ENCODE peak calls at places on chromosomes 12 and 14, in ten cellular contexts. F is NCI-H2029; H is HT1080; E is AG20443; V is activated T-cell treated with anti-CD3 and anti-CD28 coated beads, Interleukin-2, amount 50 U/mL, for 72 hours; N is NCI-H1417; K is aorta; R is mucosa of gallbladder; S is NCI-H146; W is ovary. Z is an unnamed sample.

GRCh38 chr12:24510581-24511125 is 438.2 kb downstream of the BCAT1 start:
- DNase-seq in F (no peak), H (no peak), E (no peak), V (no peak), N (no peak), K (no peak), R (no peak), S (no peak), W (no peak), Z (no peak)

GRCh38 chr12:50568338-50569155 is 63.8 kb downstream of the DIP2B start:
- DNase-seq in F (no peak), H (no peak), E (no peak), V (no peak), N (no peak), K (no peak), R (no peak), S (no peak), W (no peak), Z (no peak)

GRCh38 chr14:59251811-59252771 is 63.6 kb downstream of the DAAM1 start:
- DNase-seq in F (no peak), H (peak), E (peak), V (no peak), N (peak), K (no peak), R (no peak), S (no peak), W (no peak), Z (no peak)

GRCh38 chr14:54614296-54614695 is 47.4 kb downstream of the SAMD4A start:
- DNase-seq in F (no peak), H (no peak), E (no peak), V (no peak), N (no peak), K (no peak), R (no peak), S (no peak), W (no peak), Z (no peak)

GRCh38 chr14:36717363-36717762 is 55.7 kb downstream of the PAX9 start:
- DNase-seq in F (peak), H (no peak), E (no peak), V (no peak), N (peak), K (no peak), R (no peak), S (peak), W (no peak), Z (no peak)

GRCh38 chr12:51405801-51406207 is 14.6 kb upstream of the GALNT6 start:
- DNase-seq in F (peak), H (no peak), E (peak), V (no peak), N (no peak), K (no peak), R (no peak), S (no peak), W (no peak), Z (no peak)

GRCh38 chr14:61472025-61472672 is 150.8 kb downstream of the PRKCH start:
- DNase-seq in F (no peak), H (peak), E (peak), V (peak), N (peak), K (no peak), R (no peak), S (peak), W (no peak), Z (peak)

GRCh38 chr14:97580923-97581495 is 783.8 kb downstream of the VRK1 start:
- DNase-seq in F (no peak), H (peak), E (no peak), V (no peak), N (no peak), K (no peak), R (no peak), S (no peak), W (no peak), Z (no peak)

GRCh38 chr12:115870527-115870926 is 407.0 kb downstream of the MED13L start:
- DNase-seq in F (no peak), H (no peak), E (no peak), V (no peak), N (no peak), K (no peak), R (no peak), S (no peak), W (no peak), Z (no peak)

GRCh38 chr14:52596320-52596719 is 43.7 kb downstream of the GPR137C start:
- DNase-seq in F (no peak), H (no peak), E (no peak), V (no peak), N (no peak), K (no peak), R (no peak), S (peak), W (no peak), Z (no peak)

GRCh38 chr12:25308761-25309160 is 58.0 kb upstream of the KRAS start:
- DNase-seq in F (no peak), H (peak), E (no peak), V (no peak), N (no peak), K (no peak), R (no peak), S (no peak), W (no peak), Z (no peak)

Z was measured in left cardiac atrium.